ENCODE peak calls at places on chromosome 1, in nine cellular contexts. One of them, this sample, is unnamed.

GRCh38 chr1:19616489-19616888 is 27.6 kb upstream of the NBL1 start:
- DNase-seq in adipocyte: peak; percentile 28
- DNase-seq in CD8-positive, alpha-beta T cell: no peak
- DNase-seq in testis: no peak
- DNase-seq in memory B cell: no peak
- DNase-seq in cardiac fibroblast: peak; percentile 49
- DNase-seq in naive thymus-derived CD4-positive, alpha-beta T cell: no peak
- DNase-seq in tibial nerve: no peak
- DNase-seq in pancreas: no peak
- DNase-seq in this sample: peak; percentile 36

GRCh38 chr1:161039546-161039945 is 782 bp upstream of the TSTD1 start:
- DNase-seq in adipocyte: no peak
- DNase-seq in CD8-positive, alpha-beta T cell: no peak
- DNase-seq in testis: no peak
- DNase-seq in memory B cell: no peak
- DNase-seq in cardiac fibroblast: no peak
- DNase-seq in naive thymus-derived CD4-positive, alpha-beta T cell: no peak
- DNase-seq in tibial nerve: no peak
- DNase-seq in pancreas: no peak
- DNase-seq in this sample: no peak

GRCh38 chr1:921011-921837 is 2.5 kb upstream of the SAMD11 start:
- DNase-seq in adipocyte: peak; percentile 94
- DNase-seq in CD8-positive, alpha-beta T cell: no peak
- DNase-seq in testis: peak; percentile 68
- DNase-seq in memory B cell: no peak
- DNase-seq in cardiac fibroblast: peak; percentile 70
- DNase-seq in naive thymus-derived CD4-positive, alpha-beta T cell: no peak
- DNase-seq in tibial nerve: no peak
- DNase-seq in pancreas: peak; percentile 61
- DNase-seq in this sample: peak; percentile 77

GRCh38 chr1:14100444-14100843 is 400.5 kb downstream of the PRDM2 start:
- DNase-seq in adipocyte: no peak
- DNase-seq in CD8-positive, alpha-beta T cell: no peak
- DNase-seq in testis: no peak
- DNase-seq in memory B cell: no peak
- DNase-seq in cardiac fibroblast: no peak
- DNase-seq in naive thymus-derived CD4-positive, alpha-beta T cell: no peak
- DNase-seq in tibial nerve: no peak
- DNase-seq in pancreas: no peak
- DNase-seq in this sample: no peak

GRCh38 chr1:150210741-150211140 is 25.2 kb downstream of the ANP32E start:
- DNase-seq in adipocyte: no peak
- DNase-seq in CD8-positive, alpha-beta T cell: no peak
- DNase-seq in testis: no peak
- DNase-seq in memory B cell: no peak
- DNase-seq in cardiac fibroblast: no peak
- DNase-seq in naive thymus-derived CD4-positive, alpha-beta T cell: no peak
- DNase-seq in tibial nerve: no peak
- DNase-seq in pancreas: no peak
- DNase-seq in this sample: no peak

GRCh38 chr1:116738673-116739370 is 15.4 kb upstream of the CD2 start:
- DNase-seq in adipocyte: no peak
- DNase-seq in CD8-positive, alpha-beta T cell: peak; percentile 76
- DNase-seq in testis: no peak
- DNase-seq in memory B cell: peak; percentile 30
- DNase-seq in cardiac fibroblast: no peak
- DNase-seq in naive thymus-derived CD4-positive, alpha-beta T cell: peak; percentile 69
- DNase-seq in tibial nerve: no peak
- DNase-seq in pancreas: no peak
- DNase-seq in this sample: no peak

GRCh38 chr1:165635823-165636222 is 4.8 kb downstream of the MGST3 start:
- DNase-seq in adipocyte: no peak
- DNase-seq in CD8-positive, alpha-beta T cell: no peak
- DNase-seq in testis: no peak
- DNase-seq in memory B cell: no peak
- DNase-seq in cardiac fibroblast: no peak
- DNase-seq in naive thymus-derived CD4-positive, alpha-beta T cell: no peak
- DNase-seq in tibial nerve: no peak
- DNase-seq in pancreas: no peak
- DNase-seq in this sample: no peak

GRCh38 chr1:215523906-215524305 is 43.2 kb upstream of the KCTD3 start:
- DNase-seq in adipocyte: no peak
- DNase-seq in CD8-positive, alpha-beta T cell: no peak
- DNase-seq in testis: no peak
- DNase-seq in memory B cell: no peak
- DNase-seq in cardiac fibroblast: peak; percentile 42
- DNase-seq in naive thymus-derived CD4-positive, alpha-beta T cell: no peak
- DNase-seq in tibial nerve: no peak
- DNase-seq in pancreas: no peak
- DNase-seq in this sample: no peak

GRCh38 chr1:182098301-182098700 is 36.8 kb upstream of the ZNF648 start:
- DNase-seq in adipocyte: no peak
- DNase-seq in CD8-positive, alpha-beta T cell: no peak
- DNase-seq in testis: no peak
- DNase-seq in memory B cell: no peak
- DNase-seq in cardiac fibroblast: no peak
- DNase-seq in naive thymus-derived CD4-positive, alpha-beta T cell: no peak
- DNase-seq in tibial nerve: no peak
- DNase-seq in pancreas: no peak
- DNase-seq in this sample: no peak